ENCODE peak calls at places on chromosomes 5 and 9, in seven cellular contexts. H, C, M, E, V, D and I are unnamed samples. For H3K36me3 and H3K4me1, the result is how much of the 10 kb centered on the place peaks cover.

GRCh38 chr5:1129725-1130082 is 17.8 kb upstream of the SLC12A7 start:
- DNase-seq in H (no peak), C (no peak), M (peak), E (no peak), V (peak), D (no peak), I (no peak)

GRCh38 chr5:113226337-113226736 is 208.5 kb downstream of the TSSK1B start:
- DNase-seq in H (no peak), C (no peak), M (no peak), E (no peak), V (no peak), D (no peak), I (no peak)

GRCh38 chr9:109868222-109868621 is 88.2 kb downstream of the PALM2AKAP2 start:
- DNase-seq in H (no peak), C (no peak), M (no peak), E (no peak), V (no peak), D (no peak), I (no peak)

GRCh38 chr5:72565519-72566289 is 58.5 kb upstream of the ZNF366 start:
- DNase-seq in H (no peak), C (no peak), M (no peak), E (no peak), V (no peak), D (no peak), I (no peak)

GRCh38 chr5:61333351-61334223 is 1.5 kb downstream of the ZSWIM6 start:
- DNase-seq in H (peak), C (peak), M (peak), E (no peak), V (peak), D (peak), I (no peak)

GRCh38 chr9:76415154-76415553 is 20.9 kb upstream of the RFK start:
- DNase-seq in H (no peak), C (no peak), M (no peak), E (no peak), V (no peak), D (no peak), I (no peak)

GRCh38 chr9:122051401-122052346 is 41.4 kb downstream of the TTLL11 start:
- DNase-seq in H (no peak), C (no peak), M (no peak), E (no peak), V (no peak), D (no peak), I (no peak)

GRCh38 chr5:135242496-135243193 is 156.4 kb downstream of the MACROH2A1 start:
- DNase-seq in H (no peak), C (peak), M (no peak), E (peak), V (no peak), D (no peak), I (no peak)

GRCh38 chr9:137114613-137115393 is at the start of gene DPP7:
- DNase-seq in H (peak), C (peak), M (peak), E (no peak), V (peak), D (peak), I (no peak)

GRCh38 chr9:129874261-129875101 is 39.2 kb downstream of the USP20 start:
- DNase-seq in H (no peak), C (no peak), M (no peak), E (no peak), V (no peak), D (no peak), I (no peak)

GRCh38 chr9:69809304-69809863 is 11.2 kb upstream of the CFAP95 start:
- DNase-seq in H (no peak), C (no peak), M (peak), E (no peak), V (no peak), D (no peak), I (no peak)

GRCh38 chr5:122311888-122312669 is at the start of gene SNCAIP:
- DNase-seq in H (peak), C (peak), M (peak), E (no peak), V (peak), D (peak), I (no peak)

GRCh38 chr9:136051568-136052432 is 43.3 kb downstream of the NACC2 start:
- DNase-seq in H (peak), C (no peak), M (peak), E (no peak), V (peak), D (no peak), I (no peak)

DNA sequence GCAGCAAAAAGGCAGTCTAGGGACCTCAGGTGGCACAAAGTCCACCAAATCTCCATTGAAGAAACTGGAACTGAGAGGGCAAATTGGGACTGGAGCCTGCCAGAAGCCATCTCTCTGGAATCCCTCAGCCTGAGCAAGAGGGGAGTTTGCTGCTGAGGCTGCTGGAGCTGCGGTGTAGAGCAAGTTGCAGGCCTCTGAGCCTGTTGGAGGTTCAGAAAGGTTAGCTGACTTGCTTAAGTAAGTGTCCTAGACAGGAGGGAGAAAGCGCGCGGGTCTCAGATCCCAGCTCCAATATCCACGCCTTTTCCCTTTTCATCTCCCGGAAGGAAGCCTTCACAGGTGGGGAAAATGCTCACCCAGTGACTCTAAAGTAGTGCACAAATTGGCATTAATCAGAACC is 1.4 kb upstream of the TGFBR1 start:
- DNase-seq in H (no peak), C (peak), M (no peak), E (no peak), V (no peak), D (no peak), I (no peak)
- H3K27ac ChIP-seq in H (no peak), C (peak), M (no peak), E (peak), V (no peak), D (no peak), I (no peak)

GRCh38 chr5:176383248-176383905 is 5.0 kb downstream of the NOP16 start:
- DNase-seq in H (peak), C (no peak), M (no peak), E (no peak), V (no peak), D (no peak), I (no peak)

GRCh38 chr5:176382721-176383120 is 5.7 kb downstream of the NOP16 start:
- DNase-seq in H (peak), C (peak), M (no peak), E (no peak), V (no peak), D (no peak), I (no peak)

GRCh38 chr5:176384991-176385390 is 3.4 kb downstream of the NOP16 start:
- DNase-seq in H (peak), C (no peak), M (no peak), E (no peak), V (no peak), D (no peak), I (no peak)

GRCh38 chr5:176384366-176384930 is 4.0 kb downstream of the NOP16 start:
- DNase-seq in H (peak), C (no peak), M (no peak), E (no peak), V (no peak), D (no peak), I (no peak)

DNA sequence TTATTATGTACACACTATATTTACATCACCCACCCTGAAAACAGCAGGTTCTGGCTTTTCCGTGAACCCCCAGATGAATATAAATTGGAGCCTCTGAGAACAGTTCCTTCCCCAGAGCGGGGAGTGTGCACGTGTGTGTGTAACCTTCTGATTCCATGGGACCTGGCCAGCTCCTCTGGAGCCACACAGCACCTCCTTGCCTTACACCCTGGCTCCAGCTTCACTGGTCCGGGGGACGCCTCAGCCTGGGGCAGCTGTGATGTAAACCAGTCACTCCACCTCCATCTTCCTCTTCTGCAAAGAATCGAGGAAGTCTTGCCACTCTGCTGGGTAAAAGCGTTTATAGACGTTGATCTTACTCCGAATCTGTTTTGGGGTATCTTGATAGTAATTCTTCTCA is 4.4 kb downstream of the NOP16 start:
- DNase-seq in H (peak), C (no peak), M (no peak), E (no peak), V (no peak), D (no peak), I (no peak)
- H3K36me3 ChIP-seq in H (under half), C (under half), M (half or more), E (under half), V (under half), D (under half), I (under half)

GRCh38 chr9:134423757-134424156 is 97.5 kb downstream of the RXRA start:
- DNase-seq in H (no peak), C (no peak), M (no peak), E (no peak), V (no peak), D (no peak), I (no peak)

GRCh38 chr9:134424818-134425217 is 98.6 kb downstream of the RXRA start:
- DNase-seq in H (no peak), C (no peak), M (no peak), E (no peak), V (no peak), D (no peak), I (no peak)

GRCh38 chr9:134425815-134426214 is 99.6 kb downstream of the RXRA start:
- DNase-seq in H (no peak), C (no peak), M (no peak), E (no peak), V (no peak), D (no peak), I (no peak)

GRCh38 chr9:134426436-134426835 is 100.2 kb downstream of the RXRA start:
- DNase-seq in H (no peak), C (no peak), M (no peak), E (no peak), V (no peak), D (no peak), I (no peak)

DNA sequence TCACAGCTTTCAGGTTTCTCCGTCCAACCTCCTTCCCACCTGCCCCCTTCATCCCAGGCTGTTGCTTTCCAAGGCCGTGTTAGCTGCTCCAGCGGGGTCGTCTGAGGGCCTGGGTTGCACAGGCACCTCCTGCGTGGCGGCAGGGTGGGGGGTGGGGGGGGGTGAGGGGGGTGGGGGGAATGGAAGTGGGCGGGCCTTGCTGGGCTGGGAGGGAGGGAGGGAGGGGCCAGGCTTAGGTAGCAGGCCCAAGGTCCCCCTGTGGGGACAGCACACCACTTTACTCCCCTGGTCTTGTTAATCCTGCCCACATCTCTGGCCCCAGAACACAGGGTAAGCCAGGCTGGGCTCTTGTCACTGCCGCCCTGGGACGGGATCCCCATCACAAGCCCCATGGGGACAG is 99.1 kb downstream of the RXRA start:
- DNase-seq in H (no peak), C (no peak), M (no peak), E (no peak), V (no peak), D (no peak), I (no peak)
- H3K4me1 ChIP-seq in H (under half), C (under half), M (under half), E (half or more), V (under half), D (under half), I (under half)

GRCh38 chr5:68554566-68555279 is 339.2 kb downstream of the PIK3R1 start:
- DNase-seq in H (no peak), C (peak), M (no peak), E (peak), V (no peak), D (no peak), I (no peak)
- H3K27ac ChIP-seq in H (no peak), C (peak), M (no peak), E (peak), V (no peak), D (no peak), I (no peak)

GRCh38 chr5:157132302-157132612 is 10.4 kb downstream of the MED7 start:
- DNase-seq in H (no peak), C (no peak), M (no peak), E (no peak), V (no peak), D (no peak), I (no peak)
- H3K36me3 ChIP-seq in H (under half), C (under half), M (under half), E (under half), V (under half), D (under half), I (under half)

GRCh38 chr5:140181525-140181924 is 6.5 kb downstream of the CYSTM1 start:
- DNase-seq in H (no peak), C (no peak), M (no peak), E (no peak), V (no peak), D (no peak), I (no peak)
- H3K4me1 ChIP-seq in H (under half), C (under half), M (under half), E (half or more), V (half or more), D (under half), I (under half)